ENCODE peak calls at places on chromosomes 13 and 19, in four cellular contexts. I, U, K and G are unnamed samples.

GRCh38 chr19:39186391-39186790 is 10.4 kb upstream of the NCCRP1 start:
- DNase-seq in U (no peak), K (no peak), I (no peak), G (no peak)

GRCh38 chr13:75633285-75633684 is 2.8 kb upstream of the LMO7 start:
- DNase-seq in K (no peak), I (no peak), U (no peak), G (no peak)

GRCh38 chr19:31149306-31149975 is 199.8 kb downstream of the TSHZ3 start:
- DNase-seq in K (no peak), I (no peak), U (no peak), G (no peak)

GRCh38 chr19:13037161-13037560 is 41.9 kb downstream of the NFIX start:
- DNase-seq in I (no peak), K (no peak), U (no peak), G (no peak)

GRCh38 chr13:44899967-44900366 is 89.3 kb downstream of the NUFIP1 start:
- DNase-seq in K (no peak), U (no peak), I (no peak), G (no peak)

GRCh38 chr19:55119053-55119452 is 1.6 kb upstream of the PPP1R12C start:
- DNase-seq in K (no peak), U (no peak), I (no peak), G (no peak)

GRCh38 chr13:99898421-99898820 is 73.1 kb downstream of the ZIC5 start:
- DNase-seq in I (no peak), U (no peak), K (no peak), G (no peak)

GRCh38 chr19:28397311-28397710 is 815.6 kb downstream of the UQCRFS1 start:
- DNase-seq in U (no peak), I (no peak), K (no peak), G (no peak)

GRCh38 chr19:2034729-2035589 is 16.1 kb downstream of the MKNK2 start:
- DNase-seq in U (peak; percentile 47), K (peak; percentile 66), I (no peak), G (peak; percentile 67)

GRCh38 chr19:3029070-3029923 is at the start of gene TLE2:
- DNase-seq in U (no peak), K (peak; percentile 57), I (no peak), G (no peak)